ENCODE peak calls at places on chromosome 14, in four cellular contexts. O is CD8-positive, alpha-beta memory T cell; V is A549; S is dorsolateral prefrontal cortex. K is an unnamed sample.

GRCh38 chr14:88798161-88798560 is 5.4 kb upstream of the EML5 start:
- DNase-seq in O (no peak), V (no peak), S (no peak), K (no peak)

GRCh38 chr14:51897791-51898190 is 37.4 kb downstream of the GNG2 start:
- DNase-seq in O (no peak), V (no peak), S (no peak), K (no peak)

GRCh38 chr14:66038214-66038977 is 447.8 kb upstream of the CCDC196 start:
- DNase-seq in O (no peak), V (peak; percentile 22), S (no peak), K (peak; percentile 88)

GRCh38 chr14:24943024-24943423 is 106.9 kb downstream of the STXBP6 start:
- DNase-seq in O (no peak), V (no peak), S (no peak), K (no peak)

GRCh38 chr14:99982449-99983250 is 82.6 kb upstream of the EVL start:
- DNase-seq in O (peak; percentile 47), V (peak; percentile 74), S (peak; percentile 66), K (peak; percentile 73)

GRCh38 chr14:102900631-102901571 is 21.6 kb upstream of the AMN start:
- DNase-seq in O (no peak), V (no peak), S (peak; percentile 52), K (no peak)

GRCh38 chr14:94485944-94486841 is 10.2 kb upstream of the SERPINA9 start:
- DNase-seq in O (peak; percentile 20), V (peak; percentile 37), S (peak; percentile 18), K (peak; percentile 75)

GRCh38 chr14:66709292-66709691 is 201.3 kb downstream of the GPHN start:
- DNase-seq in O (no peak), V (no peak), S (no peak), K (peak; percentile 17)

GRCh38 chr14:95833429-95833828 is 43.2 kb upstream of the TUNAR start:
- DNase-seq in O (no peak), V (peak; percentile 4), S (no peak), K (no peak)

GRCh38 chr14:105014032-105014431 is 6.9 kb downstream of the CDCA4 start:
- DNase-seq in O (no peak), V (no peak), S (no peak), K (no peak)

GRCh38 chr14:105146181-105146975 is 22.2 kb downstream of the JAG2 start:
- DNase-seq in O (no peak), V (no peak), S (no peak), K (no peak)

GRCh38 chr14:71266994-71267636 is 359.9 kb downstream of the PCNX1 start:
- DNase-seq in O (no peak), V (no peak), S (no peak), K (no peak)

GRCh38 chr14:23828001-23828400 is 125.6 kb upstream of the DHRS4 start:
- DNase-seq in O (no peak), V (no peak), S (no peak), K (no peak)

GRCh38 chr14:36979863-36980262 is 192.5 kb downstream of the SLC25A21 start:
- DNase-seq in O (no peak), V (no peak), S (no peak), K (no peak)

GRCh38 chr14:88995437-88996198 is 171.2 kb downstream of the TTC8 start:
- DNase-seq in O (no peak), V (peak; percentile 83), S (no peak), K (no peak)

GRCh38 chr14:104743461-104744380 is 9.2 kb upstream of the SIVA1 start:
- DNase-seq in O (no peak), V (no peak), S (no peak), K (no peak)

GRCh38 chr14:58947156-58947555 is 241.3 kb upstream of the DAAM1 start:
- DNase-seq in O (no peak), V (no peak), S (no peak), K (no peak)

GRCh38 chr14:99441157-99441870 is 39.3 kb downstream of the SETD3 start:
- DNase-seq in O (no peak), V (peak; percentile 25), S (no peak), K (no peak)

GRCh38 chr14:75247286-75247922 is 31.2 kb upstream of the FOS start:
- DNase-seq in O (peak; percentile 59), V (no peak), S (no peak), K (no peak)

GRCh38 chr14:102241147-102241546 is 63.8 kb downstream of the MOK start:
- DNase-seq in O (no peak), V (no peak), S (no peak), K (no peak)

GRCh38 chr14:92673601-92674000 is 74.8 kb downstream of the LGMN start:
- DNase-seq in O (no peak), V (no peak), S (no peak), K (no peak)

GRCh38 chr14:51726166-51726899 is 74.6 kb downstream of the FRMD6 start:
- DNase-seq in O (no peak), V (no peak), S (no peak), K (peak; percentile 25)

GRCh38 chr14:61343991-61344405 is 22.6 kb downstream of the PRKCH start:
- DNase-seq in O (no peak), V (no peak), S (no peak), K (no peak)